ENCODE peak calls at places on chromosomes 5 and 9, in eight cellular contexts. One of them, this sample, is unnamed.

GRCh38 chr9:36818965-36819870 is 214.8 kb downstream of the PAX5 start:
- DNase-seq in astrocyte: peak; percentile 12
- DNase-seq in aorta: peak; percentile 57
- DNase-seq in CD8-positive, alpha-beta T cell: no peak
- DNase-seq in effector memory CD4-positive, alpha-beta T cell: no peak
- DNase-seq in SJSA1: no peak
- DNase-seq in ascending aorta: no peak
- DNase-seq in A549: no peak
- DNase-seq in this sample: no peak

GRCh38 chr9:13607746-13608445 is 328.4 kb upstream of the MPDZ start:
- DNase-seq in astrocyte: no peak
- DNase-seq in aorta: no peak
- DNase-seq in CD8-positive, alpha-beta T cell: no peak
- DNase-seq in effector memory CD4-positive, alpha-beta T cell: no peak
- DNase-seq in SJSA1: no peak
- DNase-seq in ascending aorta: no peak
- DNase-seq in A549: no peak
- DNase-seq in this sample: no peak

GRCh38 chr5:178291161-178291561 is 58.6 kb upstream of the PHYKPL start:
- DNase-seq in astrocyte: no peak
- DNase-seq in aorta: peak; percentile 40
- DNase-seq in CD8-positive, alpha-beta T cell: no peak
- DNase-seq in effector memory CD4-positive, alpha-beta T cell: no peak
- DNase-seq in SJSA1: no peak
- DNase-seq in ascending aorta: no peak
- DNase-seq in A549: no peak
- DNase-seq in this sample: no peak

GRCh38 chr5:159324097-159324760 is 6.1 kb downstream of the IL12B start:
- DNase-seq in astrocyte: peak; percentile 94
- DNase-seq in aorta: no peak
- DNase-seq in CD8-positive, alpha-beta T cell: no peak
- DNase-seq in effector memory CD4-positive, alpha-beta T cell: no peak
- DNase-seq in SJSA1: no peak
- DNase-seq in ascending aorta: no peak
- DNase-seq in A549: no peak
- DNase-seq in this sample: no peak

GRCh38 chr5:106174903-106175302 is 1495.8 kb downstream of the EFNA5 start:
- DNase-seq in astrocyte: peak; percentile 0
- DNase-seq in aorta: no peak
- DNase-seq in CD8-positive, alpha-beta T cell: no peak
- DNase-seq in effector memory CD4-positive, alpha-beta T cell: no peak
- DNase-seq in SJSA1: no peak
- DNase-seq in ascending aorta: no peak
- DNase-seq in A549: no peak
- DNase-seq in this sample: no peak

GRCh38 chr9:70352356-70352755 is 62.1 kb downstream of the KLF9 start:
- DNase-seq in astrocyte: peak; percentile 60
- DNase-seq in aorta: no peak
- DNase-seq in CD8-positive, alpha-beta T cell: no peak
- DNase-seq in effector memory CD4-positive, alpha-beta T cell: no peak
- DNase-seq in SJSA1: no peak
- DNase-seq in ascending aorta: no peak
- DNase-seq in A549: no peak
- DNase-seq in this sample: no peak

GRCh38 chr5:100757618-100758017 is 145.5 kb downstream of the ST8SIA4 start:
- DNase-seq in astrocyte: no peak
- DNase-seq in aorta: no peak
- DNase-seq in CD8-positive, alpha-beta T cell: no peak
- DNase-seq in effector memory CD4-positive, alpha-beta T cell: no peak
- DNase-seq in SJSA1: no peak
- DNase-seq in ascending aorta: no peak
- DNase-seq in A549: no peak
- DNase-seq in this sample: no peak

GRCh38 chr5:9545301-9545958 is 445 bp downstream of the SEMA5A start:
- DNase-seq in astrocyte: no peak
- DNase-seq in aorta: peak; percentile 76
- DNase-seq in CD8-positive, alpha-beta T cell: no peak
- DNase-seq in effector memory CD4-positive, alpha-beta T cell: no peak
- DNase-seq in SJSA1: peak; percentile 80
- DNase-seq in ascending aorta: no peak
- DNase-seq in A549: no peak
- DNase-seq in this sample: no peak

GRCh38 chr9:120932086-120932818 is 5.7 kb upstream of the TRAF1 start:
- DNase-seq in astrocyte: no peak
- DNase-seq in aorta: no peak
- DNase-seq in CD8-positive, alpha-beta T cell: no peak
- DNase-seq in effector memory CD4-positive, alpha-beta T cell: no peak
- DNase-seq in SJSA1: no peak
- DNase-seq in ascending aorta: no peak
- DNase-seq in A549: no peak
- DNase-seq in this sample: no peak

GRCh38 chr9:116897181-116897580 is 210.1 kb downstream of the TRIM32 start:
- DNase-seq in astrocyte: no peak
- DNase-seq in aorta: no peak
- DNase-seq in CD8-positive, alpha-beta T cell: no peak
- DNase-seq in effector memory CD4-positive, alpha-beta T cell: no peak
- DNase-seq in SJSA1: no peak
- DNase-seq in ascending aorta: no peak
- DNase-seq in A549: no peak
- DNase-seq in this sample: no peak

GRCh38 chr5:100772548-100772947 is 130.5 kb downstream of the ST8SIA4 start:
- DNase-seq in astrocyte: no peak
- DNase-seq in aorta: no peak
- DNase-seq in CD8-positive, alpha-beta T cell: no peak
- DNase-seq in effector memory CD4-positive, alpha-beta T cell: no peak
- DNase-seq in SJSA1: no peak
- DNase-seq in ascending aorta: no peak
- DNase-seq in A549: no peak
- DNase-seq in this sample: no peak

GRCh38 chr9:100590481-100590880 is 12.6 kb downstream of the CAVIN4 start:
- DNase-seq in astrocyte: peak; percentile 78
- DNase-seq in aorta: no peak
- DNase-seq in CD8-positive, alpha-beta T cell: no peak
- DNase-seq in effector memory CD4-positive, alpha-beta T cell: no peak
- DNase-seq in SJSA1: peak; percentile 4
- DNase-seq in ascending aorta: no peak
- DNase-seq in A549: no peak
- DNase-seq in this sample: no peak

GRCh38 chr5:168734119-168734518 is 155.0 kb upstream of the PANK3 start:
- DNase-seq in astrocyte: no peak
- DNase-seq in aorta: no peak
- DNase-seq in CD8-positive, alpha-beta T cell: no peak
- DNase-seq in effector memory CD4-positive, alpha-beta T cell: no peak
- DNase-seq in SJSA1: no peak
- DNase-seq in ascending aorta: no peak
- DNase-seq in A549: no peak
- DNase-seq in this sample: no peak

GRCh38 chr5:151095341-151096000 is 14.6 kb upstream of the TNIP1 start:
- DNase-seq in astrocyte: no peak
- DNase-seq in aorta: no peak
- DNase-seq in CD8-positive, alpha-beta T cell: no peak
- DNase-seq in effector memory CD4-positive, alpha-beta T cell: no peak
- DNase-seq in SJSA1: peak; percentile 53
- DNase-seq in ascending aorta: no peak
- DNase-seq in A549: no peak
- DNase-seq in this sample: no peak

GRCh38 chr5:130692766-130693165 is 472.3 kb downstream of the HINT1 start:
- DNase-seq in astrocyte: no peak
- DNase-seq in aorta: no peak
- DNase-seq in CD8-positive, alpha-beta T cell: no peak
- DNase-seq in effector memory CD4-positive, alpha-beta T cell: no peak
- DNase-seq in SJSA1: no peak
- DNase-seq in ascending aorta: no peak
- DNase-seq in A549: no peak
- DNase-seq in this sample: no peak

GRCh38 chr5:148968311-148968710 is 94.6 kb downstream of the SH3TC2 start:
- DNase-seq in astrocyte: no peak
- DNase-seq in aorta: no peak
- DNase-seq in CD8-positive, alpha-beta T cell: no peak
- DNase-seq in effector memory CD4-positive, alpha-beta T cell: no peak
- DNase-seq in SJSA1: no peak
- DNase-seq in ascending aorta: no peak
- DNase-seq in A549: no peak
- DNase-seq in this sample: no peak

GRCh38 chr5:170055606-170056005 is 50.1 kb upstream of the FOXI1 start:
- DNase-seq in astrocyte: no peak
- DNase-seq in aorta: no peak
- DNase-seq in CD8-positive, alpha-beta T cell: no peak
- DNase-seq in effector memory CD4-positive, alpha-beta T cell: no peak
- DNase-seq in SJSA1: no peak
- DNase-seq in ascending aorta: no peak
- DNase-seq in A549: no peak
- DNase-seq in this sample: no peak

GRCh38 chr5:1172670-1173404 is 28.6 kb upstream of the SLC6A19 start:
- DNase-seq in astrocyte: no peak
- DNase-seq in aorta: peak; percentile 15
- DNase-seq in CD8-positive, alpha-beta T cell: no peak
- DNase-seq in effector memory CD4-positive, alpha-beta T cell: no peak
- DNase-seq in SJSA1: no peak
- DNase-seq in ascending aorta: no peak
- DNase-seq in A549: no peak
- DNase-seq in this sample: no peak

GRCh38 chr5:136474466-136474865 is 109.1 kb upstream of the TRPC7 start:
- DNase-seq in astrocyte: no peak
- DNase-seq in aorta: no peak
- DNase-seq in CD8-positive, alpha-beta T cell: no peak
- DNase-seq in effector memory CD4-positive, alpha-beta T cell: no peak
- DNase-seq in SJSA1: no peak
- DNase-seq in ascending aorta: no peak
- DNase-seq in A549: no peak
- DNase-seq in this sample: no peak

GRCh38 chr5:159504106-159504856 is 174.0 kb upstream of the IL12B start:
- DNase-seq in astrocyte: peak; percentile 53
- DNase-seq in aorta: no peak
- DNase-seq in CD8-positive, alpha-beta T cell: no peak
- DNase-seq in effector memory CD4-positive, alpha-beta T cell: no peak
- DNase-seq in SJSA1: no peak
- DNase-seq in ascending aorta: no peak
- DNase-seq in A549: no peak
- DNase-seq in this sample: no peak

GRCh38 chr9:68775003-68775730 is 70.1 kb downstream of the PIP5K1B start:
- DNase-seq in astrocyte: no peak
- DNase-seq in aorta: no peak
- DNase-seq in CD8-positive, alpha-beta T cell: no peak
- DNase-seq in effector memory CD4-positive, alpha-beta T cell: no peak
- DNase-seq in SJSA1: no peak
- DNase-seq in ascending aorta: peak; percentile 9
- DNase-seq in A549: no peak
- DNase-seq in this sample: no peak

GRCh38 chr5:7422262-7422661 is 26.3 kb downstream of the ADCY2 start:
- DNase-seq in astrocyte: peak; percentile 50
- DNase-seq in aorta: no peak
- DNase-seq in CD8-positive, alpha-beta T cell: no peak
- DNase-seq in effector memory CD4-positive, alpha-beta T cell: no peak
- DNase-seq in SJSA1: no peak
- DNase-seq in ascending aorta: no peak
- DNase-seq in A549: no peak
- DNase-seq in this sample: no peak

GRCh38 chr5:166625210-166625865 is 1666.1 kb upstream of the WWC1 start:
- DNase-seq in astrocyte: peak; percentile 48
- DNase-seq in aorta: no peak
- DNase-seq in CD8-positive, alpha-beta T cell: no peak
- DNase-seq in effector memory CD4-positive, alpha-beta T cell: no peak
- DNase-seq in SJSA1: peak; percentile 24
- DNase-seq in ascending aorta: no peak
- DNase-seq in A549: no peak
- DNase-seq in this sample: no peak

GRCh38 chr5:141306630-141307029 is 2.8 kb upstream of the SLC25A2 start:
- DNase-seq in astrocyte: no peak
- DNase-seq in aorta: no peak
- DNase-seq in CD8-positive, alpha-beta T cell: no peak
- DNase-seq in effector memory CD4-positive, alpha-beta T cell: no peak
- DNase-seq in SJSA1: no peak
- DNase-seq in ascending aorta: no peak
- DNase-seq in A549: no peak
- DNase-seq in this sample: no peak

GRCh38 chr5:141298376-141298775 is 5.5 kb downstream of the SLC25A2 start:
- DNase-seq in astrocyte: no peak
- DNase-seq in aorta: no peak
- DNase-seq in CD8-positive, alpha-beta T cell: no peak
- DNase-seq in effector memory CD4-positive, alpha-beta T cell: no peak
- DNase-seq in SJSA1: no peak
- DNase-seq in ascending aorta: no peak
- DNase-seq in A549: no peak
- DNase-seq in this sample: no peak

GRCh38 chr5:141303756-141304155 is at the start of gene SLC25A2:
- DNase-seq in astrocyte: no peak
- DNase-seq in aorta: no peak
- DNase-seq in CD8-positive, alpha-beta T cell: no peak
- DNase-seq in effector memory CD4-positive, alpha-beta T cell: no peak
- DNase-seq in SJSA1: no peak
- DNase-seq in ascending aorta: no peak
- DNase-seq in A549: no peak
- DNase-seq in this sample: no peak
- H3K9me3 ChIP-seq in astrocyte: peaks cover 25% of the 10 kb centered on the region
- H3K9me3 ChIP-seq in aorta: peaks cover 14% of the 10 kb centered on the region
- H3K9me3 ChIP-seq in CD8-positive, alpha-beta T cell: peaks cover 10% of the 10 kb centered on the region
- H3K9me3 ChIP-seq in effector memory CD4-positive, alpha-beta T cell: peaks cover 36% of the 10 kb centered on the region
- H3K9me3 ChIP-seq in SJSA1: peaks cover 41% of the 10 kb centered on the region
- H3K9me3 ChIP-seq in ascending aorta: peaks cover 78% of the 10 kb centered on the region
- H3K9me3 ChIP-seq in A549: peaks cover 64% of the 10 kb centered on the region
- H3K9me3 ChIP-seq in this sample: no peaks in the 10 kb centered on the region

GRCh38 chr9:95091971-95092320 is 225.6 kb downstream of the FANCC start:
- DNase-seq in astrocyte: peak; percentile 89
- DNase-seq in aorta: no peak
- DNase-seq in CD8-positive, alpha-beta T cell: no peak
- DNase-seq in effector memory CD4-positive, alpha-beta T cell: no peak
- DNase-seq in SJSA1: no peak
- DNase-seq in ascending aorta: no peak
- DNase-seq in A549: no peak
- DNase-seq in this sample: no peak
- H3K4me1 ChIP-seq in astrocyte: peaks cover 64% of the 10 kb centered on the region
- H3K4me1 ChIP-seq in aorta: no peaks in the 10 kb centered on the region
- H3K4me1 ChIP-seq in CD8-positive, alpha-beta T cell: no peaks in the 10 kb centered on the region
- H3K4me1 ChIP-seq in effector memory CD4-positive, alpha-beta T cell: peaks cover 3% of the 10 kb centered on the region
- H3K4me1 ChIP-seq in SJSA1: peaks cover 98% of the 10 kb centered on the region
- H3K4me1 ChIP-seq in ascending aorta: peaks cover 71% of the 10 kb centered on the region
- H3K4me1 ChIP-seq in A549: peaks cover 73% of the 10 kb centered on the region
- H3K4me1 ChIP-seq in this sample: peaks cover 2% of the 10 kb centered on the region

GRCh38 chr5:75341934-75342333 is 4.9 kb downstream of the HMGCR start:
- DNase-seq in astrocyte: no peak
- DNase-seq in aorta: no peak
- DNase-seq in CD8-positive, alpha-beta T cell: no peak
- DNase-seq in effector memory CD4-positive, alpha-beta T cell: no peak
- DNase-seq in SJSA1: no peak
- DNase-seq in ascending aorta: no peak
- DNase-seq in A549: no peak
- DNase-seq in this sample: no peak
- H3K27ac ChIP-seq in astrocyte: no peak overlapping the region
- H3K27ac ChIP-seq in aorta: no peak overlapping the region
- H3K27ac ChIP-seq in CD8-positive, alpha-beta T cell: no peak overlapping the region
- H3K27ac ChIP-seq in effector memory CD4-positive, alpha-beta T cell: no peak overlapping the region
- H3K27ac ChIP-seq in SJSA1: no peak overlapping the region
- H3K27ac ChIP-seq in ascending aorta: no peak overlapping the region
- H3K27ac ChIP-seq in A549: no peak overlapping the region
- H3K27ac ChIP-seq in this sample: no peak overlapping the region

DNA sequence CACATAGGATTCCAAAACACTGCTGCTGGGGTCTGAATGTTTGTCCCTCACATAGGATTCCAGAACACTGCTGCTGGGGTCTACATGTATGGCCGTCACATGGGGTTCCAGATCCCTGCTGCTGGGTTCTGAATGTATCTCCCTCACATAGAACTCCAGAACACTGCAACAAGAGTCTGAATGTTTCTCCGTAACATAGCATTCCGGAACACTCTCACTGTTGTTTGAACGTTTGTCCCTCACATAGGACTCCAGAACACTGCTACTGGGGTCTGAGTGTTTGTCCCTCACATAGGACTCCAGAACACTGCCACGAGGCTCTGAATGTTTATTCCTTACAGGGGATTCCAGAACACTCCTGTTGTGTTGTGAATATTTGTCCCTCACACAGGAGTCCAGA is 216.8 kb downstream of the FOXD4L6 start:
- DNase-seq in astrocyte: no peak
- DNase-seq in aorta: no peak
- DNase-seq in CD8-positive, alpha-beta T cell: no peak
- DNase-seq in effector memory CD4-positive, alpha-beta T cell: no peak
- DNase-seq in SJSA1: no peak
- DNase-seq in ascending aorta: no peak
- DNase-seq in A549: no peak
- DNase-seq in this sample: no peak
- H3K9me3 ChIP-seq in astrocyte: peaks cover 74% of the 10 kb centered on the region
- H3K9me3 ChIP-seq in aorta: peaks cover 61% of the 10 kb centered on the region
- H3K9me3 ChIP-seq in CD8-positive, alpha-beta T cell: peaks cover 77% of the 10 kb centered on the region
- H3K9me3 ChIP-seq in effector memory CD4-positive, alpha-beta T cell: peaks cover 70% of the 10 kb centered on the region
- H3K9me3 ChIP-seq in SJSA1: peaks cover 20% of the 10 kb centered on the region
- H3K9me3 ChIP-seq in ascending aorta: peaks cover 100% of the 10 kb centered on the region
- H3K9me3 ChIP-seq in A549: peaks cover 91% of the 10 kb centered on the region
- H3K9me3 ChIP-seq in this sample: peaks cover 14% of the 10 kb centered on the region